ENCODE peak calls at places on chromosomes 1 and 21, in ten cellular contexts. One of them, this sample, is unnamed.

GRCh38 chr21:38914531-38915385 is 109.0 kb downstream of the ETS2 start:
- DNase-seq in fibroblast of mammary gland: peak
- DNase-seq in mucosa of descending colon: no peak
- DNase-seq in pancreas: no peak
- DNase-seq in AG09319: no peak
- DNase-seq in fibroblast of lung: no peak
- DNase-seq in fibroblast of pulmonary artery: peak
- DNase-seq in stomach: no peak
- DNase-seq in uterus: no peak
- DNase-seq in thoracic aorta: no peak
- DNase-seq in this sample: peak

GRCh38 chr1:164510435-164510834 is 48.5 kb upstream of the PBX1 start:
- DNase-seq in mucosa of descending colon: no peak
- DNase-seq in thoracic aorta: no peak
- DNase-seq in pancreas: peak
- DNase-seq in stomach: no peak
- DNase-seq in fibroblast of mammary gland: peak
- DNase-seq in AG09319: no peak
- DNase-seq in fibroblast of lung: peak
- DNase-seq in uterus: no peak
- DNase-seq in fibroblast of pulmonary artery: peak
- DNase-seq in this sample: no peak

GRCh38 chr1:71693581-71693980 is 588.8 kb downstream of the NEGR1 start:
- DNase-seq in fibroblast of mammary gland: no peak
- DNase-seq in fibroblast of pulmonary artery: no peak
- DNase-seq in thoracic aorta: no peak
- DNase-seq in stomach: no peak
- DNase-seq in AG09319: no peak
- DNase-seq in pancreas: no peak
- DNase-seq in fibroblast of lung: no peak
- DNase-seq in uterus: no peak
- DNase-seq in mucosa of descending colon: no peak
- DNase-seq in this sample: no peak

GRCh38 chr21:46119565-46120271 is 21.8 kb downstream of the COL6A2 start:
- DNase-seq in stomach: no peak
- DNase-seq in AG09319: no peak
- DNase-seq in uterus: peak
- DNase-seq in fibroblast of lung: no peak
- DNase-seq in mucosa of descending colon: no peak
- DNase-seq in fibroblast of pulmonary artery: no peak
- DNase-seq in fibroblast of mammary gland: peak
- DNase-seq in thoracic aorta: no peak
- DNase-seq in pancreas: no peak
- DNase-seq in this sample: peak

GRCh38 chr1:153490272-153491051 is 30.0 kb upstream of the S100A7 start:
- DNase-seq in mucosa of descending colon: peak
- DNase-seq in fibroblast of mammary gland: peak
- DNase-seq in pancreas: peak
- DNase-seq in thoracic aorta: peak
- DNase-seq in fibroblast of lung: peak
- DNase-seq in uterus: peak
- DNase-seq in fibroblast of pulmonary artery: peak
- DNase-seq in stomach: peak
- DNase-seq in AG09319: peak
- DNase-seq in this sample: no peak

GRCh38 chr1:99648107-99648506 is 2.2 kb downstream of the PALMD start:
- DNase-seq in pancreas: peak
- DNase-seq in thoracic aorta: no peak
- DNase-seq in fibroblast of lung: no peak
- DNase-seq in uterus: no peak
- DNase-seq in stomach: no peak
- DNase-seq in AG09319: no peak
- DNase-seq in mucosa of descending colon: no peak
- DNase-seq in fibroblast of mammary gland: no peak
- DNase-seq in fibroblast of pulmonary artery: peak
- DNase-seq in this sample: no peak

GRCh38 chr1:80054129-80054528 is 1047.6 kb upstream of the ADGRL4 start:
- DNase-seq in pancreas: peak
- DNase-seq in mucosa of descending colon: no peak
- DNase-seq in AG09319: peak
- DNase-seq in fibroblast of pulmonary artery: peak
- DNase-seq in thoracic aorta: no peak
- DNase-seq in fibroblast of mammary gland: peak
- DNase-seq in fibroblast of lung: peak
- DNase-seq in uterus: no peak
- DNase-seq in stomach: no peak
- DNase-seq in this sample: no peak

GRCh38 chr1:7770939-7771672 is at the start of gene VAMP3:
- DNase-seq in mucosa of descending colon: peak
- DNase-seq in stomach: peak
- DNase-seq in pancreas: peak
- DNase-seq in AG09319: peak
- DNase-seq in fibroblast of pulmonary artery: peak
- DNase-seq in fibroblast of lung: peak
- DNase-seq in uterus: peak
- DNase-seq in fibroblast of mammary gland: peak
- DNase-seq in thoracic aorta: peak
- DNase-seq in this sample: peak

GRCh38 chr1:2148691-2149090 is 45.9 kb downstream of the FAAP20 start:
- DNase-seq in fibroblast of pulmonary artery: no peak
- DNase-seq in AG09319: no peak
- DNase-seq in fibroblast of lung: no peak
- DNase-seq in uterus: no peak
- DNase-seq in mucosa of descending colon: no peak
- DNase-seq in pancreas: no peak
- DNase-seq in fibroblast of mammary gland: no peak
- DNase-seq in thoracic aorta: no peak
- DNase-seq in stomach: peak
- DNase-seq in this sample: no peak

GRCh38 chr21:42073140-42074099 is 2.3 kb downstream of the UMODL1 start:
- DNase-seq in fibroblast of pulmonary artery: no peak
- DNase-seq in fibroblast of lung: no peak
- DNase-seq in pancreas: no peak
- DNase-seq in thoracic aorta: no peak
- DNase-seq in uterus: no peak
- DNase-seq in fibroblast of mammary gland: no peak
- DNase-seq in stomach: no peak
- DNase-seq in AG09319: no peak
- DNase-seq in mucosa of descending colon: no peak
- DNase-seq in this sample: no peak

GRCh38 chr1:151832318-151832984 is 849 bp upstream of the RORC start:
- DNase-seq in stomach: peak
- DNase-seq in fibroblast of mammary gland: peak
- DNase-seq in fibroblast of pulmonary artery: peak
- DNase-seq in mucosa of descending colon: peak
- DNase-seq in fibroblast of lung: peak
- DNase-seq in pancreas: peak
- DNase-seq in AG09319: peak
- DNase-seq in uterus: peak
- DNase-seq in thoracic aorta: no peak
- DNase-seq in this sample: no peak

GRCh38 chr1:156262461-156263287 is 14.8 kb upstream of the PAQR6 start:
- DNase-seq in mucosa of descending colon: no peak
- DNase-seq in stomach: no peak
- DNase-seq in AG09319: peak
- DNase-seq in thoracic aorta: no peak
- DNase-seq in pancreas: no peak
- DNase-seq in fibroblast of pulmonary artery: peak
- DNase-seq in fibroblast of mammary gland: peak
- DNase-seq in uterus: no peak
- DNase-seq in fibroblast of lung: peak
- DNase-seq in this sample: no peak

GRCh38 chr1:45012639-45013278 is 705 bp downstream of the UROD start:
- DNase-seq in fibroblast of mammary gland: peak
- DNase-seq in stomach: peak
- DNase-seq in thoracic aorta: no peak
- DNase-seq in pancreas: peak
- DNase-seq in fibroblast of pulmonary artery: peak
- DNase-seq in AG09319: peak
- DNase-seq in uterus: peak
- DNase-seq in fibroblast of lung: peak
- DNase-seq in mucosa of descending colon: peak
- DNase-seq in this sample: peak

GRCh38 chr1:53376041-53376461 is 48.2 kb upstream of the LRP8 start:
- DNase-seq in fibroblast of lung: no peak
- DNase-seq in uterus: peak
- DNase-seq in AG09319: no peak
- DNase-seq in mucosa of descending colon: no peak
- DNase-seq in pancreas: no peak
- DNase-seq in thoracic aorta: no peak
- DNase-seq in fibroblast of pulmonary artery: no peak
- DNase-seq in fibroblast of mammary gland: no peak
- DNase-seq in stomach: peak
- DNase-seq in this sample: peak

GRCh38 chr1:48036693-48037386 is 39.7 kb upstream of the TRABD2B start:
- DNase-seq in fibroblast of pulmonary artery: no peak
- DNase-seq in thoracic aorta: no peak
- DNase-seq in stomach: no peak
- DNase-seq in uterus: no peak
- DNase-seq in fibroblast of lung: no peak
- DNase-seq in fibroblast of mammary gland: peak
- DNase-seq in pancreas: no peak
- DNase-seq in AG09319: no peak
- DNase-seq in mucosa of descending colon: no peak
- DNase-seq in this sample: no peak

GRCh38 chr1:232538224-232538942 is 91.5 kb downstream of the SIPA1L2 start:
- DNase-seq in pancreas: no peak
- DNase-seq in fibroblast of pulmonary artery: peak
- DNase-seq in mucosa of descending colon: no peak
- DNase-seq in stomach: no peak
- DNase-seq in fibroblast of mammary gland: peak
- DNase-seq in thoracic aorta: no peak
- DNase-seq in uterus: no peak
- DNase-seq in fibroblast of lung: peak
- DNase-seq in AG09319: no peak
- DNase-seq in this sample: no peak

GRCh38 chr1:10897321-10897980 is 101.0 kb upstream of the CASZ1 start:
- DNase-seq in fibroblast of pulmonary artery: no peak
- DNase-seq in mucosa of descending colon: no peak
- DNase-seq in AG09319: no peak
- DNase-seq in stomach: no peak
- DNase-seq in uterus: no peak
- DNase-seq in fibroblast of mammary gland: peak
- DNase-seq in thoracic aorta: no peak
- DNase-seq in fibroblast of lung: no peak
- DNase-seq in pancreas: no peak
- DNase-seq in this sample: no peak

DNA sequence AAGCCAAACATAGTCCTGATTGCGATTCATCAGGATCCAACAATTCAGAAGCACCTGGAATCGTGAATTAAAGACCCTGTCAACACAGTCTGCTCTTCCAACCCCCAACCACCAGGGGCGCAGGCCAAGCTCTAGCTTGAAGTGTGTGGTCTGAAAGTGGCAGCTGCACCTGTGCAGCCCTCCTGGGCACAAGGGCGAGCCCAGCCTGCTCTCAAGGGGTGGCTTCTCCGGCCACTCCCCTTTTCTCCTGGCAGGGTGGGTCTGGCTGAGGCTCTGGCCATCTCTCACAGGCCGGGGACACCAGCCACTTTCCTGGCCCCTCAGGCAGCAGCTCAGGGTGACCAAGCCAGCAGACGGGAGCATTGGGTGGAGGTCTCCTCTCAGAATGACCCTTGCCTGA is 62.3 kb downstream of the SLC66A1 start:
- DNase-seq in fibroblast of lung: no peak
- DNase-seq in uterus: no peak
- DNase-seq in thoracic aorta: no peak
- DNase-seq in fibroblast of mammary gland: no peak
- DNase-seq in stomach: no peak
- DNase-seq in mucosa of descending colon: no peak
- DNase-seq in fibroblast of pulmonary artery: no peak
- DNase-seq in pancreas: no peak
- DNase-seq in AG09319: no peak
- DNase-seq in this sample: no peak
- TF ChIP-seq CTCF in fibroblast of lung: no peak
- TF ChIP-seq CTCF in uterus: no peak
- TF ChIP-seq CTCF in thoracic aorta: peak
- TF ChIP-seq CTCF in fibroblast of mammary gland: peak
- TF ChIP-seq CTCF in stomach: no peak
- TF ChIP-seq CTCF in mucosa of descending colon: no peak
- TF ChIP-seq CTCF in fibroblast of pulmonary artery: peak
- TF ChIP-seq CTCF in pancreas: no peak
- TF ChIP-seq CTCF in AG09319: peak
- TF ChIP-seq CTCF in this sample: peak

GRCh38 chr1:111332190-111332589 is 41.5 kb downstream of the CHIA start:
- DNase-seq in fibroblast of pulmonary artery: no peak
- DNase-seq in fibroblast of lung: no peak
- DNase-seq in uterus: no peak
- DNase-seq in thoracic aorta: no peak
- DNase-seq in mucosa of descending colon: no peak
- DNase-seq in fibroblast of mammary gland: no peak
- DNase-seq in AG09319: no peak
- DNase-seq in stomach: no peak
- DNase-seq in pancreas: no peak
- DNase-seq in this sample: no peak

GRCh38 chr1:111334169-111334568 is 43.5 kb downstream of the CHIA start:
- DNase-seq in thoracic aorta: no peak
- DNase-seq in pancreas: no peak
- DNase-seq in fibroblast of mammary gland: peak
- DNase-seq in uterus: no peak
- DNase-seq in fibroblast of lung: peak
- DNase-seq in stomach: peak
- DNase-seq in fibroblast of pulmonary artery: peak
- DNase-seq in AG09319: peak
- DNase-seq in mucosa of descending colon: peak
- DNase-seq in this sample: no peak
- TF ChIP-seq CTCF in thoracic aorta: no peak
- TF ChIP-seq CTCF in pancreas: no peak
- TF ChIP-seq CTCF in fibroblast of mammary gland: peak
- TF ChIP-seq CTCF in uterus: no peak
- TF ChIP-seq CTCF in fibroblast of lung: peak
- TF ChIP-seq CTCF in stomach: no peak
- TF ChIP-seq CTCF in fibroblast of pulmonary artery: peak
- TF ChIP-seq CTCF in AG09319: peak
- TF ChIP-seq CTCF in mucosa of descending colon: no peak
- TF ChIP-seq CTCF in this sample: peak

GRCh38 chr1:43732132-43732531 is 24.8 kb downstream of the ST3GAL3 start:
- DNase-seq in thoracic aorta: no peak
- DNase-seq in mucosa of descending colon: no peak
- DNase-seq in uterus: no peak
- DNase-seq in fibroblast of lung: no peak
- DNase-seq in AG09319: no peak
- DNase-seq in stomach: no peak
- DNase-seq in fibroblast of mammary gland: no peak
- DNase-seq in fibroblast of pulmonary artery: no peak
- DNase-seq in pancreas: no peak
- DNase-seq in this sample: no peak

GRCh38 chr1:43729816-43730463 is 22.6 kb downstream of the ST3GAL3 start:
- DNase-seq in stomach: no peak
- DNase-seq in AG09319: no peak
- DNase-seq in mucosa of descending colon: no peak
- DNase-seq in fibroblast of pulmonary artery: no peak
- DNase-seq in thoracic aorta: no peak
- DNase-seq in pancreas: no peak
- DNase-seq in fibroblast of mammary gland: peak
- DNase-seq in fibroblast of lung: no peak
- DNase-seq in uterus: no peak
- DNase-seq in this sample: no peak
- TF ChIP-seq CTCF in stomach: no peak
- TF ChIP-seq CTCF in AG09319: no peak
- TF ChIP-seq CTCF in mucosa of descending colon: no peak
- TF ChIP-seq CTCF in fibroblast of pulmonary artery: no peak
- TF ChIP-seq CTCF in thoracic aorta: no peak
- TF ChIP-seq CTCF in pancreas: no peak
- TF ChIP-seq CTCF in fibroblast of mammary gland: no peak
- TF ChIP-seq CTCF in fibroblast of lung: no peak
- TF ChIP-seq CTCF in uterus: no peak
- TF ChIP-seq CTCF in this sample: no peak

GRCh38 chr21:35204850-35205564 is 155.9 kb upstream of the RUNX1 start:
- DNase-seq in fibroblast of lung: peak
- DNase-seq in thoracic aorta: peak
- DNase-seq in stomach: peak
- DNase-seq in pancreas: peak
- DNase-seq in mucosa of descending colon: peak
- DNase-seq in AG09319: peak
- DNase-seq in fibroblast of mammary gland: peak
- DNase-seq in fibroblast of pulmonary artery: peak
- DNase-seq in uterus: peak
- DNase-seq in this sample: no peak
- TF ChIP-seq CTCF in fibroblast of lung: peak
- TF ChIP-seq CTCF in thoracic aorta: no peak
- TF ChIP-seq CTCF in stomach: no peak
- TF ChIP-seq CTCF in pancreas: no peak
- TF ChIP-seq CTCF in mucosa of descending colon: no peak
- TF ChIP-seq CTCF in AG09319: peak
- TF ChIP-seq CTCF in fibroblast of mammary gland: peak
- TF ChIP-seq CTCF in fibroblast of pulmonary artery: peak
- TF ChIP-seq CTCF in uterus: no peak
- TF ChIP-seq CTCF in this sample: no peak